ENCODE peak calls at places on chromosome 22, in nine cellular contexts. Y is psoas muscle, M is A673, Z is RWPE2, K is HFF-Myc, T is body of pancreas, W is tibial nerve, J is GM13977, X is AG04450. U is an unnamed sample.

GRCh38 chr22:19984201-19984753 is 32.3 kb downstream of the ARVCF start:
- DNase-seq in Y (peak), M (peak), Z (no peak), K (no peak), T (peak), W (no peak), J (no peak), X (peak), U (no peak)

GRCh38 chr22:27226666-27227065 is 569.3 kb downstream of the MIAT start:
- DNase-seq in Y (no peak), M (peak), Z (no peak), K (no peak), T (no peak), W (no peak), J (no peak), X (no peak), U (no peak)

GRCh38 chr22:30192427-30192826 is 54.1 kb downstream of the LIF start:
- DNase-seq in Y (no peak), M (no peak), Z (no peak), K (no peak), T (no peak), W (no peak), J (no peak), X (no peak), U (peak)

GRCh38 chr22:30569674-30570202 is 4.7 kb downstream of the GAL3ST1 start:
- DNase-seq in Y (no peak), M (no peak), Z (no peak), K (no peak), T (no peak), W (no peak), J (no peak), X (no peak), U (no peak)

GRCh38 chr22:30575011-30575671 is 676 bp upstream of the GAL3ST1 start:
- DNase-seq in Y (no peak), M (no peak), Z (no peak), K (no peak), T (peak), W (no peak), J (no peak), X (peak), U (no peak)

GRCh38 chr22:42796081-42796480 is 61.0 kb downstream of the ARFGAP3 start:
- DNase-seq in Y (no peak), M (no peak), Z (no peak), K (no peak), T (no peak), W (no peak), J (no peak), X (no peak), U (no peak)

GRCh38 chr22:17120711-17121234 is 387 bp downstream of the TMEM121B start:
- DNase-seq in Y (no peak), M (peak), Z (no peak), K (no peak), T (no peak), W (no peak), J (no peak), X (no peak), U (no peak)

GRCh38 chr22:38422615-38423511 is 32.1 kb downstream of the KCNJ4 start:
- DNase-seq in Y (no peak), M (no peak), Z (no peak), K (no peak), T (no peak), W (no peak), J (no peak), X (no peak), U (no peak)

GRCh38 chr22:36435516-36436415 is 45.7 kb downstream of the TXN2 start:
- DNase-seq in Y (no peak), M (no peak), Z (no peak), K (no peak), T (peak), W (no peak), J (peak), X (no peak), U (peak)

GRCh38 chr22:17199131-17199731 is 20.0 kb downstream of the ADA2 start:
- DNase-seq in Y (peak), M (peak), Z (no peak), K (peak), T (no peak), W (no peak), J (no peak), X (no peak), U (no peak)

GRCh38 chr22:44026630-44027511 is 2.8 kb downstream of the PARVB start:
- DNase-seq in Y (peak), M (peak), Z (no peak), K (no peak), T (peak), W (peak), J (peak), X (no peak), U (peak)

GRCh38 chr22:47394504-47395440 is 632.3 kb downstream of the TBC1D22A start:
- DNase-seq in Y (no peak), M (no peak), Z (no peak), K (no peak), T (no peak), W (no peak), J (no peak), X (no peak), U (no peak)

GRCh38 chr22:22576244-22576988 is 17.4 kb upstream of the PRAME start:
- DNase-seq in Y (peak), M (peak), Z (no peak), K (no peak), T (peak), W (no peak), J (peak), X (no peak), U (peak)
- TF ChIP-seq CTCF in Y (peak), M (peak), Z (peak), K (peak), T (peak), W (peak), J (peak), X (peak), U (peak)

GRCh38 chr22:48698618-48699017 is 1129.1 kb downstream of the BRD1 start:
- DNase-seq in Y (no peak), M (no peak), Z (no peak), K (no peak), T (no peak), W (no peak), J (no peak), X (no peak), U (no peak)
- TF ChIP-seq CTCF in Y (no peak), M (no peak), Z (no peak), K (no peak), T (no peak), W (no peak), J (no peak), X (no peak), U (no peak)

GRCh38 chr22:23313791-23314567 is 133.7 kb downstream of the BCR start:
- DNase-seq in Y (no peak), M (no peak), Z (no peak), K (no peak), T (no peak), W (no peak), J (peak), X (no peak), U (no peak)

DNA sequence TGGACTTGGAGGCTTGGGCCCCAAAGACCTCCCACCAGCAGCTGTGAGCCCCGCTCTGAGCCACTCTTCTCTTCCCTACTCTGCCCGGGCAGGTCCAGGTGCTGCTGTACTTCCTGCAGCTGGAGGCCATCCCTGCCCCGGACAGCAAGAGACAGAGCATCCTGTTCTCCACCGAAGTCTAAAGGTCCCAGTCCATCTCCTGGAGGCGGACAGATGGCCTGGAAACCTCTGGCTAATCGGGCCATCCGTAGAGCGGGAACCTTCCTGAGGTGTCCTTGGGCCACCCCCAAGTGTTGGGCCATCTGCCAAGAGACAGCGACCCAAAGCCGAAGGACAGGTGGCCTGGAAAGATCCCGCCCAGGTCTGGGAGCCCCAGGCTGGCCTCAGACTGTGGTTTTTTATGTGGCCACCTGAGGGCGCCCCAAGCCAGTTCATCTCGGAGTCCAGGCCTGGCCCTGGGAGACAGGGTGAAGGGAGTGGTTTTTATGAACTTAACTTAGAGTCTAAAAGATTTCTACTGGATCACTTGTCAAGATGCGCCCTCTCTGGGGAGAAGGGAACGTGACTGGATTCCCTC is 135.1 kb downstream of the BCR start:
- DNase-seq in Y (no peak), M (peak), Z (no peak), K (peak), T (peak), W (peak), J (peak), X (no peak), U (peak)
- TF ChIP-seq CTCF in Y (peak), M (peak), Z (peak), K (peak), T (no peak), W (peak), J (peak), X (peak), U (peak)

GRCh38 chr22:45427114-45427513 is 13.6 kb downstream of the RIBC2 start:
- DNase-seq in Y (no peak), M (no peak), Z (no peak), K (no peak), T (no peak), W (no peak), J (no peak), X (no peak), U (no peak)

GRCh38 chr22:45429424-45429823 is 15.9 kb downstream of the RIBC2 start:
- DNase-seq in Y (no peak), M (no peak), Z (peak), K (no peak), T (no peak), W (no peak), J (no peak), X (no peak), U (no peak)

GRCh38 chr22:45429921-45430775 is 16.7 kb downstream of the RIBC2 start:
- DNase-seq in Y (no peak), M (no peak), Z (peak), K (no peak), T (no peak), W (no peak), J (no peak), X (no peak), U (no peak)

GRCh38 chr22:45430871-45431270 is 17.4 kb downstream of the RIBC2 start:
- DNase-seq in Y (no peak), M (no peak), Z (no peak), K (no peak), T (no peak), W (no peak), J (no peak), X (no peak), U (no peak)

GRCh38 chr22:45428391-45429385 is 15.2 kb downstream of the RIBC2 start:
- DNase-seq in Y (no peak), M (no peak), Z (peak), K (no peak), T (no peak), W (no peak), J (no peak), X (no peak), U (no peak)
- TF ChIP-seq CTCF in Y (no peak), M (no peak), Z (no peak), K (no peak), T (no peak), W (no peak), J (no peak), X (no peak), U (no peak)

DNA sequence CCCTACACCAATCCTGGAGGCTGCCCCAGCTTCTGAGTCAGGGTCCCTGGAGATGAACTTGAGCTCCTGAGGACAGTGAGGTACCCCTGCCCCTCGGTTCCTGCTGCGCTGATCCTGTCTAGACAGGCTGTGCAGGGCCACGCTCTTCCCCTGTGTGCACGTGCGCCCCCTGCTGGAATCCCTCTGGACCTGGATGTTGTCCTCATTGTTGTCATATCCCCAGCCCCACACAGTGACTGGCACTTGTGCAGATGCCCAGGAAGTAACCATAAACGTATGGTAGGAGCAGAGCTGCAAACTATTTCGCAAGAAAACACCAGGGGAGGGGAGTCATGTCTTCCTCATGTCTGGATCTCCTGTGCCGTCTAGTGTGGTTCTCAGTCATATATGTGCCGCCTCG is 114.7 kb downstream of the CRYBB2 start:
- DNase-seq in Y (peak), M (peak), Z (no peak), K (peak), T (no peak), W (no peak), J (no peak), X (no peak), U (peak)
- TF ChIP-seq CTCF in Y (peak), M (peak), Z (no peak), K (peak), T (no peak), W (no peak), J (peak), X (peak), U (peak)

DNA sequence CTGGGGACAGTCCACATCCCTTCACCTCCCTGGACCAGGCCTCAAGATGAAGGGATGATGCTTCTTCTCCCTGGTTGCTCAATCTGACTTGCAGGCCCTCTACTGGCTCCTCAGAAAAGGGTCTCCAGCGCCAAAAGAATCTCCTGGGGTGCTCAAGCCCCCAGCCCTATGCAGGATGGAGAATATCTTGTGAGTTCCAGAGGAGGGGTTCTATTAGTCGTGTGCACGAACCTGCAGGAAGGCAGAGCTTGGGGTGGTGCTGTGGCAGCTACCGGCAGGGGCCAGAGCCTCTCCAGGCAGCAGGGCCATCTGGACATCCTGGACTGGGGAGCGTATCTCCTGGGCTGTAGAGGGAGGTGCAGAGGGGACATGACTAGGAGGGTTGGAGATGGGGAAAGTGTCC is 1339.5 kb downstream of the BRD1 start:
- DNase-seq in Y (no peak), M (no peak), Z (no peak), K (no peak), T (no peak), W (no peak), J (no peak), X (no peak), U (no peak)
- TF ChIP-seq CTCF in Y (no peak), M (peak), Z (no peak), K (no peak), T (no peak), W (no peak), J (no peak), X (no peak), U (no peak)

DNA sequence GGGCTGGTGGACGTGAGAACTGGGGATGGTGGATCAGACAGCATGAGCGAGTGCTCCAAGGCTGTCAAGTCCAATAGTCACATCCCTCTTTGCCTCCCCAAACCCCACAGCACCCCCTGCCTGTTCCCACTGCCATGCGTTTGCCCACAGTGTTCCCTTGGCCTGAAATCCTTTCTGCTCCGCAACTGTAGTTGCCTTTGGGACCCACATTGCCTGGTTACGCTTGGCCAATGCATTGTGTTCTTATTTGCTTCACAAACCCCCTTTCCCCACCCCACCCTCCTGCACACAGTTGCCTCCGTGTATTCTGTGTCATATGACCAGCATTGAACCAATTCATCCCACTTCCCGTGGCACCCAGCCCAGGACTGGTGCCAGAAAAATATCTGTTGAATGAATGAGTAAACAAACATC is 2.1 kb upstream of the KIAA0930 start:
- DNase-seq in Y (no peak), M (peak), Z (no peak), K (no peak), T (peak), W (no peak), J (no peak), X (no peak), U (no peak)
- TF ChIP-seq CTCF in Y (no peak), M (peak), Z (no peak), K (peak), T (no peak), W (no peak), J (no peak), X (peak), U (peak)